ENCODE peak calls at places on chromosomes 5 and 9, in nine cellular contexts. Z is sigmoid colon; D is heart right ventricle; K is cardiac muscle cell; A is adrenal gland; F is ovary; C is thoracic aorta; R is CD8-positive, alpha-beta T cell; M is osteoblast. P is an unnamed sample.
A peak's percentile ranks its signal among the peaks of the same experiment; 100 is the strongest.

GRCh38 chr5:33166522-33166921 is 274.2 kb upstream of the TARS1 start:
- DNase-seq in Z (no peak), D (no peak), K (no peak), A (no peak), F (no peak), C (no peak), R (no peak), M (no peak), P (no peak)

GRCh38 chr5:93607367-93608258 is 24.6 kb downstream of the NR2F1 start:
- DNase-seq in Z (no peak), D (no peak), K (peak; percentile 68), A (no peak), F (no peak), C (no peak), R (no peak), M (no peak), P (no peak)

GRCh38 chr9:35996358-35996970 is 38.5 kb upstream of the OR2S2 start:
- DNase-seq in Z (no peak), D (no peak), K (peak; percentile 36), A (no peak), F (no peak), C (no peak), R (no peak), M (peak; percentile 46), P (no peak)

GRCh38 chr5:137667341-137667740 is 68.5 kb downstream of the KLHL3 start:
- DNase-seq in Z (no peak), D (no peak), K (no peak), A (no peak), F (no peak), C (no peak), R (no peak), M (no peak), P (no peak)

GRCh38 chr9:3468407-3469205 is 57.2 kb downstream of the RFX3 start:
- DNase-seq in Z (no peak), D (no peak), K (no peak), A (no peak), F (no peak), C (no peak), R (no peak), M (no peak), P (no peak)

GRCh38 chr9:80842383-80842782 is 847.0 kb downstream of the TLE1 start:
- DNase-seq in Z (no peak), D (no peak), K (no peak), A (no peak), F (peak; percentile 38), C (no peak), R (no peak), M (peak; percentile 41), P (no peak)

GRCh38 chr9:22030101-22030598 is 21.0 kb upstream of the CDKN2B start:
- DNase-seq in Z (no peak), D (no peak), K (no peak), A (no peak), F (no peak), C (no peak), R (no peak), M (peak; percentile 85), P (no peak)

GRCh38 chr5:157857821-157858526 is 971 bp downstream of the CLINT1 start:
- DNase-seq in Z (no peak), D (no peak), K (peak; percentile 11), A (no peak), F (no peak), C (no peak), R (peak; percentile 11), M (peak; percentile 80), P (no peak)

GRCh38 chr5:154370119-154370518 is 75.7 kb upstream of the SAP30L start:
- DNase-seq in Z (no peak), D (no peak), K (no peak), A (no peak), F (no peak), C (no peak), R (no peak), M (peak; percentile 90), P (no peak)

GRCh38 chr5:5327126-5327525 is 95.4 kb upstream of the ICE1 start:
- DNase-seq in Z (no peak), D (no peak), K (no peak), A (no peak), F (no peak), C (no peak), R (no peak), M (no peak), P (no peak)

GRCh38 chr5:34658023-34658422 is 1.9 kb downstream of the RAI14 start:
- DNase-seq in Z (no peak), D (no peak), K (no peak), A (no peak), F (no peak), C (no peak), R (no peak), M (peak; percentile 60), P (no peak)

GRCh38 chr9:77731930-77732329 is 83.8 kb upstream of the GNA14 start:
- DNase-seq in Z (no peak), D (no peak), K (no peak), A (no peak), F (no peak), C (no peak), R (no peak), M (no peak), P (no peak)

GRCh38 chr9:29241320-29241719 is 1668.0 kb upstream of the C9orf72 start:
- DNase-seq in Z (no peak), D (no peak), K (no peak), A (no peak), F (no peak), C (no peak), R (no peak), M (no peak), P (no peak)

GRCh38 chr9:93818795-93819472 is 136.2 kb downstream of the BARX1 start:
- DNase-seq in Z (no peak), D (no peak), K (no peak), A (no peak), F (no peak), C (no peak), R (no peak), M (peak; percentile 43), P (no peak)

GRCh38 chr9:121073038-121073437 is 1.7 kb upstream of the CNTRL start:
- DNase-seq in Z (peak; percentile 88), D (peak; percentile 14), K (no peak), A (peak; percentile 42), F (no peak), C (no peak), R (no peak), M (peak; percentile 49), P (no peak)

GRCh38 chr5:179817071-179817840 is 3.4 kb upstream of the SQSTM1 start:
- DNase-seq in Z (no peak), D (peak; percentile 43), K (no peak), A (no peak), F (peak; percentile 47), C (no peak), R (no peak), M (peak; percentile 82), P (peak; percentile 74)

GRCh38 chr5:181243521-181244307 is at the start of gene RACK1:
- DNase-seq in Z (peak; percentile 93), D (peak; percentile 85), K (peak; percentile 93), A (peak; percentile 90), F (peak; percentile 89), C (peak; percentile 70), R (peak; percentile 93), M (peak; percentile 95), P (peak; percentile 92)

GRCh38 chr5:168295574-168296201 is 4.2 kb downstream of the WWC1 start:
- DNase-seq in Z (no peak), D (no peak), K (peak; percentile 71), A (no peak), F (peak; percentile 51), C (no peak), R (no peak), M (peak; percentile 97), P (no peak)
- TF ChIP-seq CTCF in Z (no peak), D (no peak), K (peak; percentile 72), A (no peak), F (no peak), C (no peak), R (no peak), M (peak; percentile 72), P (peak; percentile 77)

DNA sequence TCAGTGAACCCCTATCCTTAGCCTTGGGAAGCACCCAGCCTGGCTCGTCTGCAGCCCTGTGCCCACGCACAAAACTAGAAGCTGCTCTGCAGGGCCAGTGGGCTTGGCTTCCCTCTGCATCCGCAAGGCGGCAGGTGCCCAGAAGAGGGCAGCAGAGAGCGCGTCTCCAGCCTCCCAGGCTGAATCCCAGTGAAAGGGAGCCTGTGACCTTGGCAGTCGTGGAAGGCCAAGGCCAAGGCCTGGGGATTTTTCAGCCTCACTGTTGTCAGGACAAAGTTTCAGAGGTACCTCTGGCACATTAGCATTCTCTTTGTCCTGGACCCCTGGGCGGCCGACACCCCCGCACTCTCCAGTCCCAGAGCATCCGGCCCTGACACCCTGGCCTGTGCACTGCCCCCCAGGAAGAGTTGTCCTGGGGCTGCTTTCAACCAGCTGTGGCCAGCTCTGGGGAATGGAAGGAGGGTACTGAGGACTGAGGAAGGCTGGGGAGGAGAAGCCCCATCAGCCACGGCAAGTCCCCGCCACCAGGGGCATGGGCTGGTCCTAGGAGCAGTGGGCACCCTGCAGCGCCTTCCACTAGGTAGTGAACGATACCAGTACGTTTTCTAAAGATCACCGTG is 63.6 kb upstream of the IL17B start:
- DNase-seq in Z (peak; percentile 90), D (peak; percentile 90), K (peak; percentile 90), A (peak; percentile 85), F (peak; percentile 94), C (no peak), R (peak; percentile 71), M (peak; percentile 92), P (no peak)
- H3K4me1 ChIP-seq in Z (peaks cover 57% of the 10 kb centered on the region), D (peaks cover 36% of the 10 kb centered on the region), K (peaks cover 4% of the 10 kb centered on the region), A (peaks cover 29% of the 10 kb centered on the region), F (peaks cover 10% of the 10 kb centered on the region), C (peaks cover 28% of the 10 kb centered on the region), R (no peaks in the 10 kb centered on the region), M (peaks cover 23% of the 10 kb centered on the region), P (peaks cover 38% of the 10 kb centered on the region)

GRCh38 chr9:135715056-135715595 is 13.1 kb downstream of the KCNT1 start:
- DNase-seq in Z (no peak), D (no peak), K (no peak), A (no peak), F (no peak), C (no peak), R (no peak), M (no peak), P (no peak)

GRCh38 chr9:135714242-135715055 is 12.5 kb downstream of the KCNT1 start:
- DNase-seq in Z (no peak), D (no peak), K (peak; percentile 73), A (no peak), F (peak; percentile 64), C (no peak), R (no peak), M (no peak), P (no peak)

GRCh38 chr9:135711881-135712280 is 9.9 kb downstream of the KCNT1 start:
- DNase-seq in Z (no peak), D (no peak), K (no peak), A (no peak), F (no peak), C (no peak), R (no peak), M (no peak), P (no peak)

GRCh38 chr9:135711411-135711810 is 9.4 kb downstream of the KCNT1 start:
- DNase-seq in Z (no peak), D (no peak), K (no peak), A (no peak), F (no peak), C (no peak), R (no peak), M (no peak), P (no peak)

GRCh38 chr9:135712571-135713295 is 10.7 kb downstream of the KCNT1 start:
- DNase-seq in Z (no peak), D (no peak), K (no peak), A (no peak), F (peak; percentile 91), C (no peak), R (no peak), M (no peak), P (no peak)
- H3K27me3 ChIP-seq in Z (peaks cover 50% of the 10 kb centered on the region), D (peaks cover 49% of the 10 kb centered on the region), K (peaks cover 97% of the 10 kb centered on the region), A (peaks cover 23% of the 10 kb centered on the region), F (no peaks in the 10 kb centered on the region), C (no peaks in the 10 kb centered on the region), R (no peaks in the 10 kb centered on the region), M (peaks cover 29% of the 10 kb centered on the region), P (peaks cover 43% of the 10 kb centered on the region)

GRCh38 chr9:126916909-126917308 is 2.3 kb downstream of the RALGPS1 start:
- DNase-seq in Z (no peak), D (no peak), K (no peak), A (no peak), F (no peak), C (no peak), R (no peak), M (peak; percentile 26), P (no peak)
- TF ChIP-seq CTCF in Z (no peak), D (no peak), K (no peak), A (no peak), F (no peak), C (no peak), R (no peak), M (peak; percentile 6), P (no peak)

P was measured in RWPE2.